ENCODE peak calls at places on chromosomes 5 and 9, in eight cellular contexts. One of them, this sample, is unnamed.

GRCh38 chr9:136949239-136949816 is 2.7 kb upstream of the LCN12 start:
- DNase-seq in mammary epithelial cell: no peak
- DNase-seq in fibroblast of lung: no peak
- DNase-seq in psoas muscle: peak; percentile 13
- DNase-seq in upper lobe of right lung: no peak
- DNase-seq in cardiac muscle cell: no peak
- DNase-seq in neural progenitor cell: peak; percentile 38
- DNase-seq in suprapubic skin: no peak
- DNase-seq in this sample: no peak

GRCh38 chr5:475704-476101 is 32.7 kb downstream of the EXOC3 start:
- DNase-seq in mammary epithelial cell: no peak
- DNase-seq in fibroblast of lung: no peak
- DNase-seq in psoas muscle: peak; percentile 11
- DNase-seq in upper lobe of right lung: no peak
- DNase-seq in cardiac muscle cell: no peak
- DNase-seq in neural progenitor cell: no peak
- DNase-seq in suprapubic skin: peak; percentile 58
- DNase-seq in this sample: no peak

GRCh38 chr5:74903165-74903787 is 37.1 kb upstream of the FAM169A start:
- DNase-seq in mammary epithelial cell: peak; percentile 81
- DNase-seq in fibroblast of lung: no peak
- DNase-seq in psoas muscle: no peak
- DNase-seq in upper lobe of right lung: peak; percentile 77
- DNase-seq in cardiac muscle cell: peak; percentile 35
- DNase-seq in neural progenitor cell: peak; percentile 55
- DNase-seq in suprapubic skin: no peak
- DNase-seq in this sample: peak; percentile 26

GRCh38 chr5:59039003-59039295 is 456.1 kb downstream of the RAB3C start:
- DNase-seq in mammary epithelial cell: no peak
- DNase-seq in fibroblast of lung: no peak
- DNase-seq in psoas muscle: no peak
- DNase-seq in upper lobe of right lung: no peak
- DNase-seq in cardiac muscle cell: no peak
- DNase-seq in neural progenitor cell: peak; percentile 53
- DNase-seq in suprapubic skin: no peak
- DNase-seq in this sample: peak; percentile 56

GRCh38 chr5:127746756-127747155 is 43.6 kb downstream of the CCDC192 start:
- DNase-seq in mammary epithelial cell: no peak
- DNase-seq in fibroblast of lung: peak; percentile 59
- DNase-seq in psoas muscle: no peak
- DNase-seq in upper lobe of right lung: no peak
- DNase-seq in cardiac muscle cell: no peak
- DNase-seq in neural progenitor cell: no peak
- DNase-seq in suprapubic skin: no peak
- DNase-seq in this sample: no peak

GRCh38 chr5:2335156-2335555 is 416.3 kb downstream of the IRX2 start:
- DNase-seq in mammary epithelial cell: no peak
- DNase-seq in fibroblast of lung: no peak
- DNase-seq in psoas muscle: no peak
- DNase-seq in upper lobe of right lung: no peak
- DNase-seq in cardiac muscle cell: no peak
- DNase-seq in neural progenitor cell: peak; percentile 44
- DNase-seq in suprapubic skin: no peak
- DNase-seq in this sample: no peak

GRCh38 chr5:757931-758697 is 26.4 kb downstream of the ZDHHC11B start:
- DNase-seq in mammary epithelial cell: no peak
- DNase-seq in fibroblast of lung: no peak
- DNase-seq in psoas muscle: peak; percentile 71
- DNase-seq in upper lobe of right lung: peak; percentile 61
- DNase-seq in cardiac muscle cell: peak; percentile 20
- DNase-seq in neural progenitor cell: peak; percentile 81
- DNase-seq in suprapubic skin: peak; percentile 87
- DNase-seq in this sample: peak; percentile 47

GRCh38 chr5:61311836-61312808 is 19.9 kb upstream of the ZSWIM6 start:
- DNase-seq in mammary epithelial cell: peak; percentile 63
- DNase-seq in fibroblast of lung: peak; percentile 94
- DNase-seq in psoas muscle: no peak
- DNase-seq in upper lobe of right lung: no peak
- DNase-seq in cardiac muscle cell: no peak
- DNase-seq in neural progenitor cell: no peak
- DNase-seq in suprapubic skin: no peak
- DNase-seq in this sample: no peak

GRCh38 chr5:149406203-149406978 is 27.3 kb upstream of the IL17B start:
- DNase-seq in mammary epithelial cell: no peak
- DNase-seq in fibroblast of lung: peak; percentile 94
- DNase-seq in psoas muscle: no peak
- DNase-seq in upper lobe of right lung: no peak
- DNase-seq in cardiac muscle cell: no peak
- DNase-seq in neural progenitor cell: peak; percentile 21
- DNase-seq in suprapubic skin: no peak
- DNase-seq in this sample: no peak

GRCh38 chr5:137641148-137641547 is 94.7 kb downstream of the KLHL3 start:
- DNase-seq in mammary epithelial cell: peak; percentile 19
- DNase-seq in fibroblast of lung: no peak
- DNase-seq in psoas muscle: no peak
- DNase-seq in upper lobe of right lung: no peak
- DNase-seq in cardiac muscle cell: no peak
- DNase-seq in neural progenitor cell: no peak
- DNase-seq in suprapubic skin: no peak
- DNase-seq in this sample: peak; percentile 43

GRCh38 chr9:114156658-114157421 is 1.5 kb downstream of the COL27A1 start:
- DNase-seq in mammary epithelial cell: peak; percentile 63
- DNase-seq in fibroblast of lung: peak; percentile 85
- DNase-seq in psoas muscle: peak; percentile 53
- DNase-seq in upper lobe of right lung: peak; percentile 77
- DNase-seq in cardiac muscle cell: peak; percentile 75
- DNase-seq in neural progenitor cell: peak; percentile 68
- DNase-seq in suprapubic skin: peak; percentile 76
- DNase-seq in this sample: peak; percentile 40

GRCh38 chr5:102975040-102975439 is 144.9 kb downstream of the GIN1 start:
- DNase-seq in mammary epithelial cell: no peak
- DNase-seq in fibroblast of lung: peak; percentile 17
- DNase-seq in psoas muscle: no peak
- DNase-seq in upper lobe of right lung: no peak
- DNase-seq in cardiac muscle cell: no peak
- DNase-seq in neural progenitor cell: no peak
- DNase-seq in suprapubic skin: no peak
- DNase-seq in this sample: no peak

GRCh38 chr9:34982352-34982751 is 7.2 kb upstream of the DNAJB5 start:
- DNase-seq in mammary epithelial cell: no peak
- DNase-seq in fibroblast of lung: no peak
- DNase-seq in psoas muscle: no peak
- DNase-seq in upper lobe of right lung: no peak
- DNase-seq in cardiac muscle cell: no peak
- DNase-seq in neural progenitor cell: no peak
- DNase-seq in suprapubic skin: no peak
- DNase-seq in this sample: no peak

GRCh38 chr5:154194348-154195329 is 4.1 kb downstream of the GALNT10 start:
- DNase-seq in mammary epithelial cell: peak; percentile 35
- DNase-seq in fibroblast of lung: peak; percentile 52
- DNase-seq in psoas muscle: no peak
- DNase-seq in upper lobe of right lung: no peak
- DNase-seq in cardiac muscle cell: peak; percentile 35
- DNase-seq in neural progenitor cell: peak; percentile 64
- DNase-seq in suprapubic skin: no peak
- DNase-seq in this sample: no peak

GRCh38 chr5:23027830-23028229 is 174.7 kb upstream of the CDH12 start:
- DNase-seq in mammary epithelial cell: no peak
- DNase-seq in fibroblast of lung: no peak
- DNase-seq in psoas muscle: no peak
- DNase-seq in upper lobe of right lung: no peak
- DNase-seq in cardiac muscle cell: no peak
- DNase-seq in neural progenitor cell: no peak
- DNase-seq in suprapubic skin: no peak
- DNase-seq in this sample: no peak

GRCh38 chr5:9015250-9015936 is 530.5 kb downstream of the SEMA5A start:
- DNase-seq in mammary epithelial cell: no peak
- DNase-seq in fibroblast of lung: peak; percentile 26
- DNase-seq in psoas muscle: no peak
- DNase-seq in upper lobe of right lung: no peak
- DNase-seq in cardiac muscle cell: no peak
- DNase-seq in neural progenitor cell: no peak
- DNase-seq in suprapubic skin: no peak
- DNase-seq in this sample: no peak

GRCh38 chr9:38067611-38067891 is 1.5 kb downstream of the SHB start:
- DNase-seq in mammary epithelial cell: no peak
- DNase-seq in fibroblast of lung: no peak
- DNase-seq in psoas muscle: peak; percentile 36
- DNase-seq in upper lobe of right lung: peak; percentile 78
- DNase-seq in cardiac muscle cell: peak; percentile 25
- DNase-seq in neural progenitor cell: peak; percentile 55
- DNase-seq in suprapubic skin: no peak
- DNase-seq in this sample: no peak
- H3K4me1 ChIP-seq in mammary epithelial cell: peaks cover 22% of the 10 kb centered on the region
- H3K4me1 ChIP-seq in fibroblast of lung: peaks cover 16% of the 10 kb centered on the region
- H3K4me1 ChIP-seq in psoas muscle: peaks cover 45% of the 10 kb centered on the region
- H3K4me1 ChIP-seq in upper lobe of right lung: peaks cover 46% of the 10 kb centered on the region
- H3K4me1 ChIP-seq in cardiac muscle cell: peaks cover 32% of the 10 kb centered on the region
- H3K4me1 ChIP-seq in neural progenitor cell: peaks cover 33% of the 10 kb centered on the region
- H3K4me1 ChIP-seq in suprapubic skin: peaks cover 53% of the 10 kb centered on the region
- H3K4me1 ChIP-seq in this sample: peaks cover 10% of the 10 kb centered on the region

GRCh38 chr5:119792154-119792799 is 162.9 kb downstream of the FAM170A start:
- DNase-seq in mammary epithelial cell: peak; percentile 5
- DNase-seq in fibroblast of lung: peak; percentile 23
- DNase-seq in psoas muscle: no peak
- DNase-seq in upper lobe of right lung: no peak
- DNase-seq in cardiac muscle cell: no peak
- DNase-seq in neural progenitor cell: no peak
- DNase-seq in suprapubic skin: no peak
- DNase-seq in this sample: no peak

GRCh38 chr5:119801570-119801969 is 172.2 kb downstream of the FAM170A start:
- DNase-seq in mammary epithelial cell: no peak
- DNase-seq in fibroblast of lung: no peak
- DNase-seq in psoas muscle: no peak
- DNase-seq in upper lobe of right lung: no peak
- DNase-seq in cardiac muscle cell: no peak
- DNase-seq in neural progenitor cell: no peak
- DNase-seq in suprapubic skin: no peak
- DNase-seq in this sample: no peak

GRCh38 chr5:119795768-119796167 is 166.4 kb downstream of the FAM170A start:
- DNase-seq in mammary epithelial cell: peak; percentile 86
- DNase-seq in fibroblast of lung: peak; percentile 28
- DNase-seq in psoas muscle: no peak
- DNase-seq in upper lobe of right lung: no peak
- DNase-seq in cardiac muscle cell: no peak
- DNase-seq in neural progenitor cell: no peak
- DNase-seq in suprapubic skin: no peak
- DNase-seq in this sample: no peak
- TF ChIP-seq CTCF in mammary epithelial cell: no peak
- TF ChIP-seq CTCF in fibroblast of lung: no peak
- TF ChIP-seq CTCF in psoas muscle: no peak
- TF ChIP-seq CTCF in upper lobe of right lung: no peak
- TF ChIP-seq CTCF in cardiac muscle cell: no peak
- TF ChIP-seq CTCF in neural progenitor cell: no peak
- TF ChIP-seq CTCF in suprapubic skin: no peak
- TF ChIP-seq CTCF in this sample: no peak

GRCh38 chr9:116547729-116548426 is 139.2 kb upstream of the TRIM32 start:
- DNase-seq in mammary epithelial cell: no peak
- DNase-seq in fibroblast of lung: no peak
- DNase-seq in psoas muscle: no peak
- DNase-seq in upper lobe of right lung: no peak
- DNase-seq in cardiac muscle cell: no peak
- DNase-seq in neural progenitor cell: no peak
- DNase-seq in suprapubic skin: no peak
- DNase-seq in this sample: peak; percentile 72

GRCh38 chr9:116546711-116547581 is 140.2 kb upstream of the TRIM32 start:
- DNase-seq in mammary epithelial cell: peak; percentile 43
- DNase-seq in fibroblast of lung: peak; percentile 48
- DNase-seq in psoas muscle: no peak
- DNase-seq in upper lobe of right lung: no peak
- DNase-seq in cardiac muscle cell: no peak
- DNase-seq in neural progenitor cell: no peak
- DNase-seq in suprapubic skin: no peak
- DNase-seq in this sample: no peak

GRCh38 chr9:116544896-116545295 is 142.2 kb upstream of the TRIM32 start:
- DNase-seq in mammary epithelial cell: no peak
- DNase-seq in fibroblast of lung: no peak
- DNase-seq in psoas muscle: no peak
- DNase-seq in upper lobe of right lung: no peak
- DNase-seq in cardiac muscle cell: no peak
- DNase-seq in neural progenitor cell: no peak
- DNase-seq in suprapubic skin: no peak
- DNase-seq in this sample: no peak

GRCh38 chr9:116541402-116541801 is 145.7 kb upstream of the TRIM32 start:
- DNase-seq in mammary epithelial cell: no peak
- DNase-seq in fibroblast of lung: no peak
- DNase-seq in psoas muscle: no peak
- DNase-seq in upper lobe of right lung: no peak
- DNase-seq in cardiac muscle cell: no peak
- DNase-seq in neural progenitor cell: no peak
- DNase-seq in suprapubic skin: no peak
- DNase-seq in this sample: no peak

DNA sequence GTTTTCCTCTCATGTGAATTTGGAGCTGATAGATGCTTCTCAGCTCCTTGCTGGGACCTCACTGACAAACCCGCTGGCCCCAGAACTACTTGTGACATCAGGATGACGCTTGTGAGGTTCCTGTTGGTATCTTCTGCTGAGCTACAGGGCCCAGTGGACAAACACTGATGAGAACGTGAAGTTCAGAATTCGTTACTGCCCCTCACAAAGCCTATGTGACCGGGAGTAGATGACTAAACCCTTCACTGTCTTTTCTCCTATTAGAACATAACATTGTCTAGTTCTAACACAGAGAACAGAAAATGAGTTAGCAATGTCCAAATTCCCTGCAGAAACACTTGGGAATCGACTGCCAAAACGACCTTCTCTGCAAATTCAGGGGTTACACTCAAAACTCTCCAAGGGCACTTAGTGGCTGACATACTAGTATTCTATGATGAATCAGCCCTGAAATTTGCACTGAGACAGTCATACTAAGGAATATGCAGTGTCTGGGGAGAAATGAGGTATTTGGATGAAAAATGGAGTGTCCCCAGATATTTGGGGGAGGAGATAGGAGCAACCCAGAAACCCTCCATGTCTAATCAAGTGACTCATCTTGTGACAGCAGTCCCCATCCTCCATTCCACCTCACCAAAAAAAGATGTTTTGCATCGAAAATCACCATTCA is 143.2 kb upstream of the TRIM32 start:
- DNase-seq in mammary epithelial cell: no peak
- DNase-seq in fibroblast of lung: peak; percentile 65
- DNase-seq in psoas muscle: peak; percentile 58
- DNase-seq in upper lobe of right lung: no peak
- DNase-seq in cardiac muscle cell: no peak
- DNase-seq in neural progenitor cell: no peak
- DNase-seq in suprapubic skin: peak; percentile 75
- DNase-seq in this sample: no peak
- H3K4me1 ChIP-seq in mammary epithelial cell: peaks cover 8% of the 10 kb centered on the region
- H3K4me1 ChIP-seq in fibroblast of lung: peaks cover 27% of the 10 kb centered on the region
- H3K4me1 ChIP-seq in psoas muscle: no peaks in the 10 kb centered on the region
- H3K4me1 ChIP-seq in upper lobe of right lung: no peaks in the 10 kb centered on the region
- H3K4me1 ChIP-seq in cardiac muscle cell: no peaks in the 10 kb centered on the region
- H3K4me1 ChIP-seq in neural progenitor cell: no peaks in the 10 kb centered on the region
- H3K4me1 ChIP-seq in suprapubic skin: peaks cover 15% of the 10 kb centered on the region
- H3K4me1 ChIP-seq in this sample: peaks cover 20% of the 10 kb centered on the region

DNA sequence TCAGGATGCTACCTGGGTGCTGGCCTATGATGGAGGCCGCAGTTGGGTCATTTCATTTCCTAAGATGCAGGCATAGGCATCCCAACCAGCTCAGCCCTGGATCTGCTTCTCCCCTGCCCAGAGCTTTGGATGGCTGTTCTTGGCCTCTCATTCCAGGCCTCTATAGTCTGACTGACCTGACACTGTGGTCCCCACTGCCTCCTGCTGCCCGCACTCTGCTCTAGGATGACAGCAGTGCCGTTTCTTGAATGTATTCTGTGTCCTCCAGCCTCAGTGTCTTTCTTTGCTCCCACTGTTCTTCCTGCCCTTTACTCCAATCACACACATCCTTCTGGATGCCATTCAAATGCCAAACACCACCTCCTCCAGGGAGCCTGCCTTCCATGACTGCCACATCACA is 235.7 kb downstream of the HSPA4 start:
- DNase-seq in mammary epithelial cell: no peak
- DNase-seq in fibroblast of lung: peak; percentile 31
- DNase-seq in psoas muscle: peak; percentile 62
- DNase-seq in upper lobe of right lung: no peak
- DNase-seq in cardiac muscle cell: peak; percentile 58
- DNase-seq in neural progenitor cell: peak; percentile 75
- DNase-seq in suprapubic skin: no peak
- DNase-seq in this sample: peak; percentile 17
- TF ChIP-seq CTCF in mammary epithelial cell: peak; percentile 69
- TF ChIP-seq CTCF in fibroblast of lung: peak; percentile 56
- TF ChIP-seq CTCF in psoas muscle: peak; percentile 66
- TF ChIP-seq CTCF in upper lobe of right lung: peak; percentile 18
- TF ChIP-seq CTCF in cardiac muscle cell: peak; percentile 75
- TF ChIP-seq CTCF in neural progenitor cell: peak; percentile 66
- TF ChIP-seq CTCF in suprapubic skin: no peak
- TF ChIP-seq CTCF in this sample: peak; percentile 5

This sample was measured in adrenal gland.